ENCODE peak calls at places on chromosomes 1 and 21, in nine cellular contexts. One of them, this sample, is unnamed.

GRCh38 chr1:233025156-233025555 is 74.7 kb downstream of the NTPCR start:
- DNase-seq in fibroblast of lung: no peak
- DNase-seq in psoas muscle: peak; percentile 16
- DNase-seq in AG10803: peak; percentile 44
- DNase-seq in CD8-positive, alpha-beta T cell: no peak
- DNase-seq in tibial artery: no peak
- DNase-seq in kidney: no peak
- DNase-seq in breast epithelium: no peak
- DNase-seq in OCI-LY7: peak; percentile 8
- DNase-seq in this sample: peak; percentile 33

GRCh38 chr1:227885135-227885647 is 62.5 kb downstream of the WNT9A start:
- DNase-seq in tibial artery: no peak
- DNase-seq in AG10803: no peak
- DNase-seq in OCI-LY7: no peak
- DNase-seq in kidney: no peak
- DNase-seq in psoas muscle: peak; percentile 11
- DNase-seq in breast epithelium: no peak
- DNase-seq in CD8-positive, alpha-beta T cell: peak; percentile 55
- DNase-seq in fibroblast of lung: no peak
- DNase-seq in this sample: no peak

GRCh38 chr21:44751799-44752636 is 40.6 kb upstream of the TSPEAR start:
- DNase-seq in tibial artery: peak; percentile 10
- DNase-seq in OCI-LY7: no peak
- DNase-seq in CD8-positive, alpha-beta T cell: no peak
- DNase-seq in kidney: no peak
- DNase-seq in breast epithelium: no peak
- DNase-seq in fibroblast of lung: no peak
- DNase-seq in AG10803: no peak
- DNase-seq in psoas muscle: no peak
- DNase-seq in this sample: no peak

GRCh38 chr1:185534806-185535205 is 199.4 kb upstream of the HMCN1 start:
- DNase-seq in psoas muscle: no peak
- DNase-seq in CD8-positive, alpha-beta T cell: no peak
- DNase-seq in OCI-LY7: no peak
- DNase-seq in breast epithelium: no peak
- DNase-seq in fibroblast of lung: no peak
- DNase-seq in kidney: no peak
- DNase-seq in AG10803: no peak
- DNase-seq in tibial artery: no peak
- DNase-seq in this sample: no peak

GRCh38 chr1:239250353-239251035 is 135.9 kb upstream of the CHRM3 start:
- DNase-seq in fibroblast of lung: no peak
- DNase-seq in CD8-positive, alpha-beta T cell: no peak
- DNase-seq in AG10803: no peak
- DNase-seq in kidney: no peak
- DNase-seq in psoas muscle: no peak
- DNase-seq in tibial artery: no peak
- DNase-seq in breast epithelium: no peak
- DNase-seq in OCI-LY7: no peak
- DNase-seq in this sample: no peak

GRCh38 chr1:214808845-214809460 is 206.0 kb downstream of the CENPF start:
- DNase-seq in fibroblast of lung: peak; percentile 66
- DNase-seq in psoas muscle: no peak
- DNase-seq in AG10803: peak; percentile 56
- DNase-seq in OCI-LY7: no peak
- DNase-seq in kidney: no peak
- DNase-seq in breast epithelium: no peak
- DNase-seq in CD8-positive, alpha-beta T cell: no peak
- DNase-seq in tibial artery: no peak
- DNase-seq in this sample: peak; percentile 61

GRCh38 chr1:53476579-53476978 is 17.4 kb downstream of the DMRTB1 start:
- DNase-seq in psoas muscle: no peak
- DNase-seq in OCI-LY7: no peak
- DNase-seq in CD8-positive, alpha-beta T cell: no peak
- DNase-seq in fibroblast of lung: no peak
- DNase-seq in breast epithelium: peak; percentile 20
- DNase-seq in kidney: no peak
- DNase-seq in AG10803: no peak
- DNase-seq in tibial artery: no peak
- DNase-seq in this sample: no peak

GRCh38 chr1:92749024-92749634 is 35.8 kb downstream of the EVI5 start:
- DNase-seq in OCI-LY7: peak; percentile 81
- DNase-seq in fibroblast of lung: peak; percentile 83
- DNase-seq in kidney: no peak
- DNase-seq in AG10803: peak; percentile 78
- DNase-seq in breast epithelium: no peak
- DNase-seq in tibial artery: no peak
- DNase-seq in psoas muscle: no peak
- DNase-seq in CD8-positive, alpha-beta T cell: peak; percentile 7
- DNase-seq in this sample: peak; percentile 78

GRCh38 chr1:62723841-62724240 is 35.7 kb upstream of the DOCK7 start:
- DNase-seq in CD8-positive, alpha-beta T cell: no peak
- DNase-seq in OCI-LY7: no peak
- DNase-seq in fibroblast of lung: no peak
- DNase-seq in tibial artery: no peak
- DNase-seq in AG10803: no peak
- DNase-seq in breast epithelium: no peak
- DNase-seq in psoas muscle: no peak
- DNase-seq in kidney: no peak
- DNase-seq in this sample: no peak

GRCh38 chr1:1200876-1201810 is 5.2 kb downstream of the TNFRSF18 start:
- DNase-seq in psoas muscle: peak; percentile 62
- DNase-seq in CD8-positive, alpha-beta T cell: peak; percentile 74
- DNase-seq in kidney: peak; percentile 88
- DNase-seq in OCI-LY7: no peak
- DNase-seq in fibroblast of lung: peak; percentile 11
- DNase-seq in AG10803: peak; percentile 20
- DNase-seq in tibial artery: no peak
- DNase-seq in breast epithelium: no peak
- DNase-seq in this sample: peak; percentile 63

GRCh38 chr1:101043776-101044175 is 18.2 kb upstream of the DPH5 start:
- DNase-seq in OCI-LY7: no peak
- DNase-seq in kidney: no peak
- DNase-seq in AG10803: peak; percentile 53
- DNase-seq in breast epithelium: no peak
- DNase-seq in tibial artery: no peak
- DNase-seq in psoas muscle: no peak
- DNase-seq in CD8-positive, alpha-beta T cell: no peak
- DNase-seq in fibroblast of lung: peak; percentile 28
- DNase-seq in this sample: peak; percentile 55

DNA sequence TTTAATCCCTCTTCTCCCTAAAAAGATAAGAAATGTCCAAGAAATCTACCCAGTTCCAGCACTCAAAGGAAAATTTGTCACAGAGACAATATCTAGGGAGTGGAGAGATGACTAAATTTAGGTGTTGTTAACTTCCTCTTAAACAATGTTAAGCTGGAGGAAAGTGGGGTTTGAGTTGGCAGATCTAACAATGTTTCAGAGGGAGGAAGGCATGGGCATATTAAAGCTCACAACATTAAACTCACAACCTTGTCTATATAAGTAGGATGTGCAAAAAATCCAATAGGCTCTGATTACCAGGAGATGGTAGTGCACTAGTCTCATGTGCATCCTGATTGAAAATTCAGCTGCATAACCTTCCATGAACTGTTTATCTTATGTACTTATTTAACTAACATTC is 190.1 kb downstream of the BARHL2 start:
- DNase-seq in kidney: no peak
- DNase-seq in tibial artery: no peak
- DNase-seq in AG10803: no peak
- DNase-seq in breast epithelium: no peak
- DNase-seq in OCI-LY7: no peak
- DNase-seq in fibroblast of lung: no peak
- DNase-seq in CD8-positive, alpha-beta T cell: no peak
- DNase-seq in psoas muscle: no peak
- DNase-seq in this sample: no peak
- TF ChIP-seq CTCF in kidney: no peak
- TF ChIP-seq CTCF in tibial artery: no peak
- TF ChIP-seq CTCF in AG10803: no peak
- TF ChIP-seq CTCF in breast epithelium: no peak
- TF ChIP-seq CTCF in OCI-LY7: no peak
- TF ChIP-seq CTCF in fibroblast of lung: no peak
- TF ChIP-seq CTCF in CD8-positive, alpha-beta T cell: no peak
- TF ChIP-seq CTCF in psoas muscle: no peak
- TF ChIP-seq CTCF in this sample: no peak

DNA sequence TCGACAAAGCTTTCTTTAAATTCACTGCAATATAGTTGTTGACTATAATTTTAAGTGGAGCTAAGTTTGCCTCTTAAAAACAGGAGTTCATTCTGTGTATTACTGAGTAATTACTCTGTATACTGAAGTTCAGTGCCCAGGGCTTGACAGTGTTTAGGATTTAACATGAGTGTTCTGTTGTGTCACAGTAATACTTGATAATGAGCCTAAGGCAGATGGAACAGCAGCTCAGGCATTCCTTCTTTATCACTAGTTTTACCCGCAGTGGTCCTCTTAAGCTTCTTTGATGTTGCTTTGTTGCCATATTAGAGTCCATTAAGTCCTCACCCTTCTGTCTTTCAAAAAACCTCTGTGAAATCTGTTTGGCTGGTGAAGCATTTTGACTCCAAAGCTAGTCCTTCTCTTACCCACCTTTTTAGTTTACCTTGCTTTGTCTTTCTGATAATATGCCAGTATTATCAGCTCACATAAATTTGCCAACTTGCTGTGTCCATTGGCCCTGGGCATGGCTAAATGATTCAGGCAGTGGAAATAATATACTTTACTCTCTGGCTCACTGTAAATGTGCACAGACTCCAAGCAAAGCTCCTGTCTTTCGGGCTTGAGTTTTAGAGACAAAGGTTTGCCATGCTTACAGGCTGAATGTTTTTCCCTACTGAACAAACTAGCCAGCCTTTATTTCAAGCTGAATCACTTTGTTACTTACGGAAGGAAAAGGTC is 17.7 kb downstream of the HIPK1 start:
- DNase-seq in tibial artery: no peak
- DNase-seq in psoas muscle: no peak
- DNase-seq in breast epithelium: no peak
- DNase-seq in fibroblast of lung: peak; percentile 5
- DNase-seq in kidney: no peak
- DNase-seq in AG10803: no peak
- DNase-seq in CD8-positive, alpha-beta T cell: no peak
- DNase-seq in OCI-LY7: no peak
- DNase-seq in this sample: no peak
- H3K4me3 ChIP-seq in tibial artery: no peak overlapping the region
- H3K4me3 ChIP-seq in psoas muscle: peak overlapping the region; percentile 28
- H3K4me3 ChIP-seq in breast epithelium: no peak overlapping the region
- H3K4me3 ChIP-seq in fibroblast of lung: no peak overlapping the region
- H3K4me3 ChIP-seq in kidney: peak overlapping the region; percentile 6
- H3K4me3 ChIP-seq in AG10803: no peak overlapping the region
- H3K4me3 ChIP-seq in CD8-positive, alpha-beta T cell: peak overlapping the region; percentile 26
- H3K4me3 ChIP-seq in OCI-LY7: peak overlapping the region; percentile 50
- H3K4me3 ChIP-seq in this sample: no peak overlapping the region

GRCh38 chr1:156599811-156600210 is 1.5 kb downstream of the GPATCH4 start:
- DNase-seq in psoas muscle: no peak
- DNase-seq in fibroblast of lung: no peak
- DNase-seq in CD8-positive, alpha-beta T cell: no peak
- DNase-seq in OCI-LY7: peak; percentile 77
- DNase-seq in breast epithelium: no peak
- DNase-seq in AG10803: no peak
- DNase-seq in kidney: no peak
- DNase-seq in tibial artery: no peak
- DNase-seq in this sample: no peak
- TF ChIP-seq CTCF in psoas muscle: no peak
- TF ChIP-seq CTCF in fibroblast of lung: no peak
- TF ChIP-seq CTCF in CD8-positive, alpha-beta T cell: no peak
- TF ChIP-seq CTCF in OCI-LY7: peak; percentile 62
- TF ChIP-seq CTCF in breast epithelium: no peak
- TF ChIP-seq CTCF in AG10803: no peak
- TF ChIP-seq CTCF in kidney: no peak
- TF ChIP-seq CTCF in tibial artery: no peak
- TF ChIP-seq CTCF in this sample: no peak

GRCh38 chr1:167516404-167517388 is 1.6 kb downstream of the CD247 start:
- DNase-seq in OCI-LY7: no peak
- DNase-seq in CD8-positive, alpha-beta T cell: no peak
- DNase-seq in AG10803: no peak
- DNase-seq in breast epithelium: no peak
- DNase-seq in fibroblast of lung: no peak
- DNase-seq in psoas muscle: no peak
- DNase-seq in kidney: no peak
- DNase-seq in tibial artery: no peak
- DNase-seq in this sample: no peak
- H3K4me3 ChIP-seq in OCI-LY7: no peak overlapping the region
- H3K4me3 ChIP-seq in CD8-positive, alpha-beta T cell: peak overlapping the region; percentile 98
- H3K4me3 ChIP-seq in AG10803: no peak overlapping the region
- H3K4me3 ChIP-seq in breast epithelium: peak overlapping the region; percentile 8
- H3K4me3 ChIP-seq in fibroblast of lung: no peak overlapping the region
- H3K4me3 ChIP-seq in psoas muscle: no peak overlapping the region
- H3K4me3 ChIP-seq in kidney: no peak overlapping the region
- H3K4me3 ChIP-seq in tibial artery: no peak overlapping the region
- H3K4me3 ChIP-seq in this sample: no peak overlapping the region

DNA sequence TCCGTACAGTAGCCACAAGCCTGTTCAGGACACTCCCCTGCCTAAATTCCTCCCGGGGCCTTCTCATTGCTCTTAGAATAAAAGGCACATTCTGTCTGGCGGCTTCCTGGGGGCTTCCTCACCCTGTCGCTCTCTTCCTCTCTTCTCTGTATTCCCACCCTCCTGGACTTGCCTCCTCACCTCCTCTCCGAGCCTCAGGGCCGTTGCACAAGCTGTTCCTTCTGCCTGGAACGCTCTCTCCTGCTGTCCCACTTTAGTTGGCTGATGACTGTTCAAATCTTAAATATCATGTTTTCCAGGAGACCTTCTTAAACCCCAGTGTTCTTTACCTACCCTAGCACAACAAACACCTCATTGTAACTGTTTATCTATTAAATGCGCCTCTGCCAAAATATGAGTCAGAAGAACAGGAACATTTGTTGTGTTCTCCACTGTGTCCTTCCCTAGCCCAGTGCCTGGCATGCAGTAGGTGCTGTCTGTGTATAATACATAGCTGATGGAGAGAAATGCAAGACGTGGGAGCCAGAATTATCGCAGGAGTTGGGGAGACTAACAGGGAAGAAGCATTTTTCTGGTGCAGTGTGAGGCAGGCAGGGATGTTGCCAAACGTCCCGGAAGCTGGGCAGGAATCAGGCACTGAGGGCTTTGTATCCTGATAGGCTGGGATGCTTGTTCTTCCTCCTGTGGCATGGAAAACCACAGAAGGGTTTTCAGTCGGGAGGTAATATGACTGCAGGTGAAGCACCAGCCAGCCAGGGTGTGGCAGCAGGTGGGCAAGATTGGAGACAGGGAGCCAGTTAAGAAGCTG is 24.1 kb upstream of the THRAP3 start:
- DNase-seq in AG10803: peak; percentile 26
- DNase-seq in OCI-LY7: no peak
- DNase-seq in tibial artery: no peak
- DNase-seq in fibroblast of lung: peak; percentile 47
- DNase-seq in breast epithelium: peak; percentile 56
- DNase-seq in CD8-positive, alpha-beta T cell: no peak
- DNase-seq in kidney: no peak
- DNase-seq in psoas muscle: no peak
- DNase-seq in this sample: peak; percentile 86
- TF ChIP-seq CTCF in AG10803: no peak
- TF ChIP-seq CTCF in OCI-LY7: no peak
- TF ChIP-seq CTCF in tibial artery: no peak
- TF ChIP-seq CTCF in fibroblast of lung: no peak
- TF ChIP-seq CTCF in breast epithelium: no peak
- TF ChIP-seq CTCF in CD8-positive, alpha-beta T cell: no peak
- TF ChIP-seq CTCF in kidney: no peak
- TF ChIP-seq CTCF in psoas muscle: no peak
- TF ChIP-seq CTCF in this sample: no peak